ENCODE peak calls at places on chromosomes 4 and X, in five cellular contexts. T is GM12878, R is A549, M is HepG2, S is endothelial cell of umbilical vein. V is an unnamed sample.

GRCh38 chr4:123037809-123038208 is 115.4 kb upstream of the NUDT6 start:
- DNase-seq in T (no peak), R (no peak), M (peak), S (no peak), V (no peak)

GRCh38 chr4:169909897-169910296 is 116.3 kb downstream of the MFAP3L start:
- DNase-seq in T (no peak), R (no peak), M (no peak), S (no peak), V (no peak)

GRCh38 chr4:18020671-18021469 is 685 bp downstream of the LCORL start:
- DNase-seq in T (peak), R (peak), M (peak), S (peak), V (peak)

GRCh38 chrX:68912113-68912980 is 83.5 kb downstream of the EFNB1 start:
- DNase-seq in T (no peak), R (no peak), M (no peak), S (no peak), V (no peak)

GRCh38 chr4:160825644-160826338 is 1338.0 kb downstream of the FSTL5 start:
- DNase-seq in T (no peak), R (no peak), M (no peak), S (no peak), V (no peak)

GRCh38 chrX:114774691-114775090 is 190.8 kb downstream of the HTR2C start:
- DNase-seq in T (no peak), R (no peak), M (no peak), S (no peak), V (no peak)

GRCh38 chr4:30939684-30940083 is 219.5 kb downstream of the PCDH7 start:
- DNase-seq in T (no peak), R (no peak), M (no peak), S (no peak), V (no peak)

GRCh38 chrX:155880586-155881157 is 473 bp upstream of the VAMP7 start:
- DNase-seq in T (no peak), R (no peak), M (no peak), S (no peak), V (peak)

GRCh38 chrX:69045616-69046345 is 119.5 kb downstream of the PJA1 start:
- DNase-seq in T (no peak), R (no peak), M (no peak), S (no peak), V (no peak)

GRCh38 chr4:41369680-41370079 is 113.0 kb downstream of the UCHL1 start:
- DNase-seq in T (no peak), R (no peak), M (no peak), S (peak), V (no peak)

GRCh38 chrX:10569946-10570345 is 50.4 kb downstream of the MID1 start:
- DNase-seq in T (no peak), R (no peak), M (no peak), S (peak), V (no peak)

GRCh38 chr4:40553995-40554394 is 75.7 kb downstream of the RBM47 start:
- DNase-seq in T (no peak), R (no peak), M (no peak), S (no peak), V (peak)

GRCh38 chr4:168705121-168705520 is 208.3 kb downstream of the PALLD start:
- DNase-seq in T (no peak), R (no peak), M (no peak), S (no peak), V (no peak)

GRCh38 chr4:71186566-71187398 is 152.0 kb upstream of the SLC4A4 start:
- DNase-seq in T (no peak), R (peak), M (no peak), S (peak), V (no peak)

GRCh38 chrX:118346258-118347094 is 570 bp downstream of the WDR44 start:
- DNase-seq in T (no peak), R (peak), M (peak), S (peak), V (peak)

GRCh38 chr4:41427306-41427882 is 110.6 kb upstream of the LIMCH1 start:
- DNase-seq in T (no peak), R (peak), M (no peak), S (peak), V (no peak)

GRCh38 chr4:1204286-1204827 is 32.0 kb upstream of the SPON2 start:
- DNase-seq in T (no peak), R (no peak), M (no peak), S (no peak), V (peak)

GRCh38 chr4:145808848-145809512 is 129.0 kb downstream of the C4orf51 start:
- DNase-seq in T (no peak), R (no peak), M (no peak), S (no peak), V (no peak)

GRCh38 chr4:67084801-67085200 is 460.5 kb downstream of the CENPC start:
- DNase-seq in T (no peak), R (no peak), M (no peak), S (no peak), V (no peak)

GRCh38 chr4:1310796-1311715 is 21.4 kb downstream of the MAEA start:
- DNase-seq in T (no peak), R (no peak), M (no peak), S (no peak), V (no peak)

GRCh38 chrX:107823456-107823855 is 2.2 kb upstream of the MID2 start:
- DNase-seq in T (no peak), R (no peak), M (no peak), S (peak), V (no peak)

GRCh38 chrX:107574054-107574683 is 54.1 kb upstream of the PRPS1 start:
- DNase-seq in T (no peak), R (peak), M (peak), S (no peak), V (no peak)

GRCh38 chr4:188781655-188782054 is 642.4 kb downstream of the TRIML1 start:
- DNase-seq in T (no peak), R (peak), M (peak), S (no peak), V (peak)

GRCh38 chr4:7427326-7428260 is 7.1 kb downstream of the PSAPL1 start:
- DNase-seq in T (no peak), R (no peak), M (no peak), S (no peak), V (no peak)

GRCh38 chrX:56764153-56764974 is 35.3 kb downstream of the NBDY start:
- DNase-seq in T (peak), R (peak), M (peak), S (peak), V (peak)
- TF ChIP-seq MYC in T (no peak), R (no peak), M (no peak), S (no peak), V (no peak)

GRCh38 chr4:2536193-2537010 is at the start of gene FAM193A:
- DNase-seq in T (peak), R (peak), M (peak), S (peak), V (peak)

GRCh38 chr4:2537011-2537830 is 774 bp downstream of the FAM193A start:
- DNase-seq in T (no peak), R (peak), M (peak), S (peak), V (peak)

GRCh38 chr4:2534904-2535385 is 1.5 kb upstream of the FAM193A start:
- DNase-seq in T (no peak), R (peak), M (peak), S (no peak), V (no peak)

GRCh38 chr4:2535386-2536192 is 858 bp upstream of the FAM193A start:
- DNase-seq in T (no peak), R (peak), M (peak), S (no peak), V (peak)
- TF ChIP-seq POLR2A in T (peak), R (no peak), M (peak), S (peak), V (peak)

GRCh38 chr4:36053931-36054330 is 190.4 kb downstream of the ARAP2 start:
- DNase-seq in T (no peak), R (no peak), M (no peak), S (no peak), V (no peak)
- TF ChIP-seq MAX in T (no peak), R (no peak), M (no peak), S (no peak), V (no peak)

GRCh38 chr4:159014896-159015295 is 88.0 kb upstream of the RAPGEF2 start:
- DNase-seq in T (no peak), R (no peak), M (no peak), S (no peak), V (no peak)
- TF ChIP-seq MYC in T (no peak), R (no peak), M (no peak), S (no peak), V (no peak)

V was measured in NB4.